ENCODE peak calls at places on chromosomes 2 and 18, in five cellular contexts. B is tibial artery, E is psoas muscle, P is PC-9, T is ovary. Q is an unnamed sample.

GRCh38 chr2:91442246-91442905 is 2750.9 kb downstream of the RPIA start:
- DNase-seq in B (peak; percentile 18), E (peak; percentile 60), P (no peak), T (no peak), Q (peak; percentile 31)

GRCh38 chr2:46747297-46747818 is 168.2 kb downstream of the MCFD2 start:
- DNase-seq in B (no peak), E (no peak), P (no peak), T (no peak), Q (no peak)

GRCh38 chr2:42978175-42978886 is 185.9 kb upstream of the HAAO start:
- DNase-seq in B (no peak), E (no peak), P (no peak), T (peak; percentile 20), Q (no peak)

GRCh38 chr2:88669371-88670214 is 21.9 kb upstream of the RPIA start:
- DNase-seq in B (no peak), E (no peak), P (peak; percentile 26), T (no peak), Q (no peak)

GRCh38 chr2:60094450-60094929 is 459.0 kb downstream of the BCL11A start:
- DNase-seq in B (no peak), E (no peak), P (no peak), T (no peak), Q (no peak)

GRCh38 chr2:1860931-1861330 is 116.6 kb upstream of the PXDN start:
- DNase-seq in B (no peak), E (no peak), P (no peak), T (no peak), Q (no peak)

GRCh38 chr2:233844064-233844807 is 10.1 kb downstream of the HJURP start:
- DNase-seq in B (no peak), E (no peak), P (no peak), T (no peak), Q (no peak)

GRCh38 chr2:239587836-239588235 is 187.0 kb upstream of the HDAC4 start:
- DNase-seq in B (no peak), E (peak; percentile 28), P (no peak), T (no peak), Q (no peak)

GRCh38 chr2:105426626-105427292 is 27.9 kb upstream of the FHL2 start:
- DNase-seq in B (no peak), E (no peak), P (peak; percentile 12), T (no peak), Q (no peak)

GRCh38 chr2:180562378-180562777 is 418.0 kb upstream of the UBE2E3 start:
- DNase-seq in B (no peak), E (no peak), P (no peak), T (no peak), Q (no peak)

GRCh38 chr18:76130845-76131244 is 364.2 kb downstream of the ZNF516 start:
- DNase-seq in B (peak; percentile 33), E (peak; percentile 69), P (no peak), T (no peak), Q (no peak)

GRCh38 chr2:172397136-172397825 is 30.1 kb upstream of the ITGA6 start:
- DNase-seq in B (no peak), E (peak; percentile 62), P (no peak), T (peak; percentile 20), Q (peak; percentile 53)

GRCh38 chr18:32026491-32027086 is 8.0 kb downstream of the RNF125 start:
- DNase-seq in B (no peak), E (no peak), P (no peak), T (no peak), Q (no peak)

GRCh38 chr2:101251844-101252407 is 760 bp upstream of the CNOT11 start:
- DNase-seq in B (no peak), E (no peak), P (peak; percentile 55), T (no peak), Q (no peak)

GRCh38 chr2:182077023-182077422 is 91.4 kb downstream of the PPP1R1C start:
- DNase-seq in B (no peak), E (no peak), P (no peak), T (no peak), Q (no peak)

GRCh38 chr2:166926657-166927056 is 38.4 kb downstream of the XIRP2 start:
- DNase-seq in B (no peak), E (no peak), P (no peak), T (no peak), Q (no peak)

GRCh38 chr2:112540906-112541305 is 1.4 kb upstream of the POLR1B start:
- DNase-seq in B (no peak), E (no peak), P (no peak), T (no peak), Q (no peak)

GRCh38 chr2:215613265-215613664 is 177.4 kb upstream of the FN1 start:
- DNase-seq in B (no peak), E (no peak), P (peak; percentile 49), T (no peak), Q (no peak)

GRCh38 chr2:20196053-20196880 is 28.7 kb downstream of the SDC1 start:
- DNase-seq in B (no peak), E (no peak), P (no peak), T (no peak), Q (peak; percentile 88)

GRCh38 chr2:97844311-97844859 is 131.0 kb downstream of the ZAP70 start:
- DNase-seq in B (no peak), E (no peak), P (no peak), T (no peak), Q (no peak)

GRCh38 chr18:59897321-59897954 is 2.4 kb upstream of the PMAIP1 start:
- DNase-seq in B (no peak), E (no peak), P (no peak), T (no peak), Q (no peak)

GRCh38 chr2:58974426-58974825 is 733.3 kb upstream of the FANCL start:
- DNase-seq in B (no peak), E (no peak), P (no peak), T (no peak), Q (no peak)

GRCh38 chr2:197229509-197230458 is 80.8 kb downstream of the ANKRD44 start:
- DNase-seq in B (no peak), E (no peak), P (no peak), T (no peak), Q (no peak)

GRCh38 chr18:79788096-79789085 is 9.3 kb upstream of the KCNG2 start:
- DNase-seq in B (no peak), E (peak; percentile 43), P (no peak), T (no peak), Q (no peak)

GRCh38 chr2:123771928-123772632 is 253.0 kb upstream of the CNTNAP5 start:
- DNase-seq in B (no peak), E (no peak), P (no peak), T (no peak), Q (no peak)

DNA sequence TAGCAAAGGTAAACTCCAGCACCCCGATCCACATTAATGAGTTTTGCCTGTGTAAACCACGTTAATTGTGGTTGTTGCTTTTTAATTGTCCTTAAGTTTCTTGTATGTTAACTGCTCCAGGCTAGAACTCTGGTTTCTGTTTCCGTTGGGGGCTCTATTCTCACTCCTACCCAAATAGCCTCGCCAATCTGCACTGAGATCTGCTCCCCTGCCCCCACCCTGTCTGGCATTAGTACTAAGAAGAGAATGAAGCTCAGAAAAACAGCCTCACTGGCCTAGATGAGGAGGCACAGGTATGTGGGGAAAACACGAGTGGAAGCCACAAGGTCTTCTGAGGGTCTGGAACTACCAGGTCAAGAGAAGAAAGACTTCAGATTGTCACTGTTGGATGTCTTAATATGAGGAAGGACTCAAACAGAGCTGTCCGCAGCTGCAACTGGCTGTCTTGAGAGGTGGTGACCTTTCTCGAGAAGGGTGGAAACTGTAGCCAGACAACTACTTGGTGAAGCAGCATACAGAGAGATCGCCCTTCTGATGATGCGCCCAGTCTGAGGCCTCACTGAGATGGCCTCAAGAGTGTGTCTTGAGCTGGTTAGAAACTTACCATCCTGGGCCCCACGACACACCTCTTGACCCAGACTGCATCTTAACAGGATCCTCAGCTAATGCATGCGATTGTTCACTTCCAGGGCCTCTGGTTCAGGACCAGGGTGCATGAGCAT is 73.1 kb downstream of the TGOLN2 start:
- DNase-seq in B (no peak), E (no peak), P (no peak), T (no peak), Q (no peak)
- TF ChIP-seq CTCF in B (no peak), E (no peak), P (no peak), T (no peak), Q (no peak)

GRCh38 chr18:39453882-39454281 is 1888.3 kb upstream of the CELF4 start:
- DNase-seq in B (no peak), E (no peak), P (peak; percentile 3), T (no peak), Q (no peak)
- H3K27ac ChIP-seq in B (no peak overlapping the region), E (no peak overlapping the region), P (no peak overlapping the region), T (no peak overlapping the region), Q (peak overlapping the region; percentile 57)

GRCh38 chr2:133569416-133569815 is 1.2 kb upstream of the NCKAP5 start:
- DNase-seq in B (no peak), E (no peak), P (no peak), T (no peak), Q (no peak)

GRCh38 chr2:133570547-133570946 is 2.3 kb upstream of the NCKAP5 start:
- DNase-seq in B (no peak), E (no peak), P (no peak), T (no peak), Q (no peak)

GRCh38 chr2:133568172-133568571 is at the start of gene NCKAP5:
- DNase-seq in B (no peak), E (peak; percentile 44), P (no peak), T (no peak), Q (no peak)

GRCh38 chr2:133566967-133567645 is 1.2 kb downstream of the NCKAP5 start:
- DNase-seq in B (no peak), E (peak; percentile 69), P (no peak), T (no peak), Q (peak; percentile 51)

GRCh38 chr2:133568598-133568997 is 335 bp upstream of the NCKAP5 start:
- DNase-seq in B (no peak), E (no peak), P (no peak), T (no peak), Q (no peak)
- H3K4me3 ChIP-seq in B (no peak overlapping the region), E (peak overlapping the region; percentile 43), P (no peak overlapping the region), T (no peak overlapping the region), Q (peak overlapping the region; percentile 9)

GRCh38 chr2:86297382-86298147 is 39.9 kb downstream of the REEP1 start:
- DNase-seq in B (no peak), E (no peak), P (no peak), T (no peak), Q (no peak)
- TF ChIP-seq CTCF in B (peak; percentile 23), E (peak; percentile 22), P (no peak), T (no peak), Q (no peak)

GRCh38 chr2:207474871-207475485 is 54.8 kb upstream of the CREB1 start:
- DNase-seq in B (no peak), E (no peak), P (peak; percentile 5), T (peak; percentile 42), Q (no peak)

GRCh38 chr2:207471261-207471660 is 58.5 kb upstream of the CREB1 start:
- DNase-seq in B (no peak), E (no peak), P (no peak), T (no peak), Q (no peak)

GRCh38 chr2:207472343-207473202 is 57.2 kb upstream of the CREB1 start:
- DNase-seq in B (no peak), E (no peak), P (no peak), T (no peak), Q (no peak)

GRCh38 chr2:207473866-207474251 is 55.9 kb upstream of the CREB1 start:
- DNase-seq in B (no peak), E (no peak), P (no peak), T (no peak), Q (no peak)

GRCh38 chr2:207473203-207473865 is 56.4 kb upstream of the CREB1 start:
- DNase-seq in B (peak; percentile 45), E (no peak), P (peak; percentile 40), T (peak; percentile 56), Q (no peak)
- H3K27ac ChIP-seq in B (no peak overlapping the region), E (no peak overlapping the region), P (no peak overlapping the region), T (no peak overlapping the region), Q (peak overlapping the region; percentile 30)

Q was measured in left lung.